ENCODE peak calls at places on chromosome 1, in six cellular contexts. One of them, this sample, is unnamed.

GRCh38 chr1:216626394-216627067 is 96.7 kb downstream of the ESRRG start:
- DNase-seq in activated CD8-positive, alpha-beta T cell treated with anti-CD3 and anti-CD28 coated beads for 36 hours: no peak
- DNase-seq in bronchial epithelial cell: no peak
- DNase-seq in left ventricle myocardium superior: no peak
- DNase-seq in Ammon's horn: no peak
- DNase-seq in left cardiac atrium: no peak
- DNase-seq in this sample: no peak

GRCh38 chr1:150484431-150484830 is 2.8 kb upstream of the TARS2 start:
- DNase-seq in left cardiac atrium: no peak
- DNase-seq in bronchial epithelial cell: peak
- DNase-seq in left ventricle myocardium superior: no peak
- DNase-seq in Ammon's horn: no peak
- DNase-seq in activated CD8-positive, alpha-beta T cell treated with anti-CD3 and anti-CD28 coated beads for 36 hours: no peak
- DNase-seq in this sample: no peak

GRCh38 chr1:165928075-165928731 is 100.8 kb downstream of the UCK2 start:
- DNase-seq in left cardiac atrium: no peak
- DNase-seq in Ammon's horn: peak
- DNase-seq in bronchial epithelial cell: peak
- DNase-seq in activated CD8-positive, alpha-beta T cell treated with anti-CD3 and anti-CD28 coated beads for 36 hours: peak
- DNase-seq in left ventricle myocardium superior: peak
- DNase-seq in this sample: peak

GRCh38 chr1:208467401-208467800 is 223.2 kb upstream of the PLXNA2 start:
- DNase-seq in left ventricle myocardium superior: no peak
- DNase-seq in left cardiac atrium: no peak
- DNase-seq in activated CD8-positive, alpha-beta T cell treated with anti-CD3 and anti-CD28 coated beads for 36 hours: no peak
- DNase-seq in bronchial epithelial cell: no peak
- DNase-seq in Ammon's horn: no peak
- DNase-seq in this sample: no peak

GRCh38 chr1:178644308-178645120 is 80.5 kb upstream of the RALGPS2 start:
- DNase-seq in activated CD8-positive, alpha-beta T cell treated with anti-CD3 and anti-CD28 coated beads for 36 hours: peak
- DNase-seq in Ammon's horn: no peak
- DNase-seq in left cardiac atrium: peak
- DNase-seq in left ventricle myocardium superior: peak
- DNase-seq in bronchial epithelial cell: no peak
- DNase-seq in this sample: peak

GRCh38 chr1:57307382-57307781 is 116.5 kb downstream of the DAB1 start:
- DNase-seq in Ammon's horn: no peak
- DNase-seq in activated CD8-positive, alpha-beta T cell treated with anti-CD3 and anti-CD28 coated beads for 36 hours: peak
- DNase-seq in left ventricle myocardium superior: no peak
- DNase-seq in bronchial epithelial cell: peak
- DNase-seq in left cardiac atrium: peak
- DNase-seq in this sample: no peak

GRCh38 chr1:234484991-234485739 is 6.2 kb upstream of the TARBP1 start:
- DNase-seq in left cardiac atrium: no peak
- DNase-seq in activated CD8-positive, alpha-beta T cell treated with anti-CD3 and anti-CD28 coated beads for 36 hours: no peak
- DNase-seq in left ventricle myocardium superior: no peak
- DNase-seq in Ammon's horn: peak
- DNase-seq in bronchial epithelial cell: no peak
- DNase-seq in this sample: no peak

GRCh38 chr1:94739521-94740061 is 80.6 kb upstream of the SLC44A3 start:
- DNase-seq in bronchial epithelial cell: peak
- DNase-seq in Ammon's horn: no peak
- DNase-seq in left cardiac atrium: peak
- DNase-seq in activated CD8-positive, alpha-beta T cell treated with anti-CD3 and anti-CD28 coated beads for 36 hours: no peak
- DNase-seq in left ventricle myocardium superior: peak
- DNase-seq in this sample: no peak

GRCh38 chr1:226658538-226659125 is 80.5 kb downstream of the ITPKB start:
- DNase-seq in Ammon's horn: peak
- DNase-seq in bronchial epithelial cell: no peak
- DNase-seq in left ventricle myocardium superior: no peak
- DNase-seq in left cardiac atrium: peak
- DNase-seq in activated CD8-positive, alpha-beta T cell treated with anti-CD3 and anti-CD28 coated beads for 36 hours: no peak
- DNase-seq in this sample: no peak

GRCh38 chr1:28365864-28366263 is 3.7 kb upstream of the PHACTR4 start:
- DNase-seq in Ammon's horn: no peak
- DNase-seq in bronchial epithelial cell: peak
- DNase-seq in left cardiac atrium: no peak
- DNase-seq in left ventricle myocardium superior: no peak
- DNase-seq in activated CD8-positive, alpha-beta T cell treated with anti-CD3 and anti-CD28 coated beads for 36 hours: no peak
- DNase-seq in this sample: no peak

GRCh38 chr1:85342177-85342576 is 65.7 kb upstream of the BCL10 start:
- DNase-seq in activated CD8-positive, alpha-beta T cell treated with anti-CD3 and anti-CD28 coated beads for 36 hours: no peak
- DNase-seq in left ventricle myocardium superior: no peak
- DNase-seq in left cardiac atrium: no peak
- DNase-seq in bronchial epithelial cell: peak
- DNase-seq in Ammon's horn: no peak
- DNase-seq in this sample: no peak

GRCh38 chr1:192489748-192490147 is 85.8 kb upstream of the RGS1 start:
- DNase-seq in Ammon's horn: peak
- DNase-seq in activated CD8-positive, alpha-beta T cell treated with anti-CD3 and anti-CD28 coated beads for 36 hours: peak
- DNase-seq in left ventricle myocardium superior: peak
- DNase-seq in bronchial epithelial cell: peak
- DNase-seq in left cardiac atrium: peak
- DNase-seq in this sample: no peak

GRCh38 chr1:41742219-41742618 is 176.5 kb downstream of the HIVEP3 start:
- DNase-seq in left cardiac atrium: no peak
- DNase-seq in left ventricle myocardium superior: no peak
- DNase-seq in Ammon's horn: peak
- DNase-seq in bronchial epithelial cell: peak
- DNase-seq in activated CD8-positive, alpha-beta T cell treated with anti-CD3 and anti-CD28 coated beads for 36 hours: no peak
- DNase-seq in this sample: no peak

GRCh38 chr1:1000357-1001056 is 610 bp upstream of the HES4 start:
- DNase-seq in left cardiac atrium: peak
- DNase-seq in activated CD8-positive, alpha-beta T cell treated with anti-CD3 and anti-CD28 coated beads for 36 hours: peak
- DNase-seq in bronchial epithelial cell: peak
- DNase-seq in left ventricle myocardium superior: peak
- DNase-seq in Ammon's horn: peak
- DNase-seq in this sample: peak

GRCh38 chr1:84892657-84893618 is at the start of gene LPAR3:
- DNase-seq in activated CD8-positive, alpha-beta T cell treated with anti-CD3 and anti-CD28 coated beads for 36 hours: peak
- DNase-seq in Ammon's horn: no peak
- DNase-seq in bronchial epithelial cell: peak
- DNase-seq in left ventricle myocardium superior: peak
- DNase-seq in left cardiac atrium: peak
- DNase-seq in this sample: no peak

GRCh38 chr1:99606306-99606705 is 39.6 kb upstream of the PALMD start:
- DNase-seq in left ventricle myocardium superior: no peak
- DNase-seq in bronchial epithelial cell: no peak
- DNase-seq in Ammon's horn: no peak
- DNase-seq in activated CD8-positive, alpha-beta T cell treated with anti-CD3 and anti-CD28 coated beads for 36 hours: no peak
- DNase-seq in left cardiac atrium: no peak
- DNase-seq in this sample: no peak

GRCh38 chr1:204637985-204638356 is 47.6 kb downstream of the LRRN2 start:
- DNase-seq in activated CD8-positive, alpha-beta T cell treated with anti-CD3 and anti-CD28 coated beads for 36 hours: no peak
- DNase-seq in bronchial epithelial cell: no peak
- DNase-seq in Ammon's horn: peak
- DNase-seq in left cardiac atrium: no peak
- DNase-seq in left ventricle myocardium superior: no peak
- DNase-seq in this sample: no peak

GRCh38 chr1:182952677-182953444 is at the start of gene SHCBP1L:
- DNase-seq in Ammon's horn: no peak
- DNase-seq in left ventricle myocardium superior: no peak
- DNase-seq in left cardiac atrium: no peak
- DNase-seq in activated CD8-positive, alpha-beta T cell treated with anti-CD3 and anti-CD28 coated beads for 36 hours: no peak
- DNase-seq in bronchial epithelial cell: no peak
- DNase-seq in this sample: no peak

GRCh38 chr1:3879787-3880428 is 20.2 kb downstream of the C1orf174 start:
- DNase-seq in left ventricle myocardium superior: no peak
- DNase-seq in Ammon's horn: no peak
- DNase-seq in left cardiac atrium: no peak
- DNase-seq in activated CD8-positive, alpha-beta T cell treated with anti-CD3 and anti-CD28 coated beads for 36 hours: no peak
- DNase-seq in bronchial epithelial cell: no peak
- DNase-seq in this sample: no peak

GRCh38 chr1:83998599-83999315 is at the start of gene TTLL7:
- DNase-seq in left ventricle myocardium superior: peak
- DNase-seq in Ammon's horn: peak
- DNase-seq in activated CD8-positive, alpha-beta T cell treated with anti-CD3 and anti-CD28 coated beads for 36 hours: peak
- DNase-seq in left cardiac atrium: peak
- DNase-seq in bronchial epithelial cell: no peak
- DNase-seq in this sample: no peak

GRCh38 chr1:228334226-228334935 is 72.3 kb downstream of the TRIM11 start:
- DNase-seq in left cardiac atrium: no peak
- DNase-seq in bronchial epithelial cell: no peak
- DNase-seq in left ventricle myocardium superior: peak
- DNase-seq in Ammon's horn: no peak
- DNase-seq in activated CD8-positive, alpha-beta T cell treated with anti-CD3 and anti-CD28 coated beads for 36 hours: no peak
- DNase-seq in this sample: no peak

GRCh38 chr1:196609114-196609737 is 986 bp upstream of the KCNT2 start:
- DNase-seq in bronchial epithelial cell: peak
- DNase-seq in left cardiac atrium: peak
- DNase-seq in activated CD8-positive, alpha-beta T cell treated with anti-CD3 and anti-CD28 coated beads for 36 hours: no peak
- DNase-seq in Ammon's horn: peak
- DNase-seq in left ventricle myocardium superior: peak
- DNase-seq in this sample: peak

GRCh38 chr1:235642021-235642942 is 7.3 kb downstream of the GNG4 start:
- DNase-seq in bronchial epithelial cell: peak
- DNase-seq in left ventricle myocardium superior: no peak
- DNase-seq in left cardiac atrium: no peak
- DNase-seq in Ammon's horn: no peak
- DNase-seq in activated CD8-positive, alpha-beta T cell treated with anti-CD3 and anti-CD28 coated beads for 36 hours: peak
- DNase-seq in this sample: no peak

GRCh38 chr1:208202333-208202987 is 41.7 kb downstream of the PLXNA2 start:
- DNase-seq in Ammon's horn: no peak
- DNase-seq in left cardiac atrium: no peak
- DNase-seq in bronchial epithelial cell: no peak
- DNase-seq in activated CD8-positive, alpha-beta T cell treated with anti-CD3 and anti-CD28 coated beads for 36 hours: no peak
- DNase-seq in left ventricle myocardium superior: no peak
- DNase-seq in this sample: no peak

GRCh38 chr1:98991127-98992003 is 13.3 kb downstream of the PLPPR5 start:
- DNase-seq in activated CD8-positive, alpha-beta T cell treated with anti-CD3 and anti-CD28 coated beads for 36 hours: peak
- DNase-seq in bronchial epithelial cell: peak
- DNase-seq in left cardiac atrium: no peak
- DNase-seq in left ventricle myocardium superior: no peak
- DNase-seq in Ammon's horn: no peak
- DNase-seq in this sample: no peak

GRCh38 chr1:155910621-155911121 is 478 bp downstream of the RIT1 start:
- DNase-seq in Ammon's horn: peak
- DNase-seq in left cardiac atrium: no peak
- DNase-seq in bronchial epithelial cell: peak
- DNase-seq in activated CD8-positive, alpha-beta T cell treated with anti-CD3 and anti-CD28 coated beads for 36 hours: peak
- DNase-seq in left ventricle myocardium superior: no peak
- DNase-seq in this sample: peak

GRCh38 chr1:228416217-228416971 is at the start of gene TRIM17:
- DNase-seq in activated CD8-positive, alpha-beta T cell treated with anti-CD3 and anti-CD28 coated beads for 36 hours: peak
- DNase-seq in bronchial epithelial cell: no peak
- DNase-seq in Ammon's horn: no peak
- DNase-seq in left cardiac atrium: no peak
- DNase-seq in left ventricle myocardium superior: peak
- DNase-seq in this sample: peak

GRCh38 chr1:195200772-195201171 is 1407.5 kb downstream of the KCNT2 start:
- DNase-seq in left cardiac atrium: no peak
- DNase-seq in Ammon's horn: no peak
- DNase-seq in activated CD8-positive, alpha-beta T cell treated with anti-CD3 and anti-CD28 coated beads for 36 hours: no peak
- DNase-seq in left ventricle myocardium superior: no peak
- DNase-seq in bronchial epithelial cell: no peak
- DNase-seq in this sample: no peak

GRCh38 chr1:226632169-226632884 is 83.8 kb downstream of the STUM start:
- DNase-seq in bronchial epithelial cell: no peak
- DNase-seq in activated CD8-positive, alpha-beta T cell treated with anti-CD3 and anti-CD28 coated beads for 36 hours: no peak
- DNase-seq in left ventricle myocardium superior: peak
- DNase-seq in Ammon's horn: no peak
- DNase-seq in left cardiac atrium: no peak
- DNase-seq in this sample: peak

GRCh38 chr1:62995173-62995572 is 211.2 kb downstream of the ATG4C start:
- DNase-seq in activated CD8-positive, alpha-beta T cell treated with anti-CD3 and anti-CD28 coated beads for 36 hours: no peak
- DNase-seq in left ventricle myocardium superior: no peak
- DNase-seq in left cardiac atrium: no peak
- DNase-seq in Ammon's horn: no peak
- DNase-seq in bronchial epithelial cell: no peak
- DNase-seq in this sample: no peak

GRCh38 chr1:30966690-30967369 is 58.3 kb upstream of the SDC3 start:
- DNase-seq in left ventricle myocardium superior: no peak
- DNase-seq in Ammon's horn: no peak
- DNase-seq in bronchial epithelial cell: peak
- DNase-seq in activated CD8-positive, alpha-beta T cell treated with anti-CD3 and anti-CD28 coated beads for 36 hours: no peak
- DNase-seq in left cardiac atrium: no peak
- DNase-seq in this sample: no peak

GRCh38 chr1:109624215-109625010 is 4.8 kb downstream of the AMPD2 start:
- DNase-seq in left ventricle myocardium superior: no peak
- DNase-seq in left cardiac atrium: peak
- DNase-seq in activated CD8-positive, alpha-beta T cell treated with anti-CD3 and anti-CD28 coated beads for 36 hours: no peak
- DNase-seq in Ammon's horn: no peak
- DNase-seq in bronchial epithelial cell: no peak
- DNase-seq in this sample: no peak

GRCh38 chr1:25183126-25183980 is 48.9 kb downstream of the SYF2 start:
- DNase-seq in left cardiac atrium: no peak
- DNase-seq in bronchial epithelial cell: no peak
- DNase-seq in activated CD8-positive, alpha-beta T cell treated with anti-CD3 and anti-CD28 coated beads for 36 hours: no peak
- DNase-seq in left ventricle myocardium superior: no peak
- DNase-seq in Ammon's horn: no peak
- DNase-seq in this sample: no peak

GRCh38 chr1:61914823-61915482 is 172.7 kb downstream of the PATJ start:
- DNase-seq in left ventricle myocardium superior: no peak
- DNase-seq in activated CD8-positive, alpha-beta T cell treated with anti-CD3 and anti-CD28 coated beads for 36 hours: no peak
- DNase-seq in left cardiac atrium: no peak
- DNase-seq in bronchial epithelial cell: no peak
- DNase-seq in Ammon's horn: no peak
- DNase-seq in this sample: no peak

GRCh38 chr1:58157281-58157680 is 389.2 kb downstream of the OMA1 start:
- DNase-seq in left ventricle myocardium superior: no peak
- DNase-seq in left cardiac atrium: no peak
- DNase-seq in activated CD8-positive, alpha-beta T cell treated with anti-CD3 and anti-CD28 coated beads for 36 hours: no peak
- DNase-seq in Ammon's horn: no peak
- DNase-seq in bronchial epithelial cell: no peak
- DNase-seq in this sample: no peak